ENCODE peak calls at places on chromosomes 3 and 15, in four cellular contexts. One of them, this sample, is unnamed.

GRCh38 chr15:29014493-29014892 is 128.7 kb downstream of the APBA2 start:
- DNase-seq in body of pancreas: no peak
- DNase-seq in fibroblast of lung: no peak
- DNase-seq in RWPE1: no peak
- DNase-seq in this sample: no peak

GRCh38 chr15:63447277-63447676 is 57.1 kb upstream of the USP3 start:
- DNase-seq in fibroblast of lung: no peak
- DNase-seq in RWPE1: no peak
- DNase-seq in body of pancreas: no peak
- DNase-seq in this sample: no peak

GRCh38 chr15:50764331-50765201 is 940 bp downstream of the SPPL2A start:
- DNase-seq in body of pancreas: no peak
- DNase-seq in RWPE1: peak
- DNase-seq in fibroblast of lung: peak
- DNase-seq in this sample: peak

GRCh38 chr3:60935709-60936108 is 315.5 kb downstream of the FHIT start:
- DNase-seq in fibroblast of lung: peak
- DNase-seq in RWPE1: peak
- DNase-seq in body of pancreas: no peak
- DNase-seq in this sample: peak

GRCh38 chr3:24963762-24964625 is 464.1 kb upstream of the RARB start:
- DNase-seq in body of pancreas: no peak
- DNase-seq in RWPE1: no peak
- DNase-seq in fibroblast of lung: peak
- DNase-seq in this sample: peak

GRCh38 chr3:22582291-22582690 is 620.8 kb upstream of the UBE2E2 start:
- DNase-seq in fibroblast of lung: no peak
- DNase-seq in RWPE1: no peak
- DNase-seq in body of pancreas: no peak
- DNase-seq in this sample: peak

GRCh38 chr3:157595259-157595658 is 92.0 kb upstream of the VEPH1 start:
- DNase-seq in body of pancreas: no peak
- DNase-seq in RWPE1: no peak
- DNase-seq in fibroblast of lung: no peak
- DNase-seq in this sample: no peak

GRCh38 chr3:100158877-100159563 is 44.7 kb upstream of the FILIP1L start:
- DNase-seq in RWPE1: no peak
- DNase-seq in body of pancreas: no peak
- DNase-seq in fibroblast of lung: peak
- DNase-seq in this sample: no peak

GRCh38 chr3:66499881-66500574 is 794 bp downstream of the LRIG1 start:
- DNase-seq in fibroblast of lung: peak
- DNase-seq in RWPE1: no peak
- DNase-seq in body of pancreas: peak
- DNase-seq in this sample: no peak

GRCh38 chr3:196837819-196838420 is 29.8 kb upstream of the SENP5 start:
- DNase-seq in fibroblast of lung: peak
- DNase-seq in RWPE1: peak
- DNase-seq in body of pancreas: peak
- DNase-seq in this sample: peak

GRCh38 chr3:98647197-98647596 is 53.8 kb upstream of the CPOX start:
- DNase-seq in body of pancreas: no peak
- DNase-seq in fibroblast of lung: no peak
- DNase-seq in RWPE1: no peak
- DNase-seq in this sample: no peak

GRCh38 chr15:101010781-101011180 is 91.6 kb downstream of the LRRK1 start:
- DNase-seq in body of pancreas: no peak
- DNase-seq in RWPE1: no peak
- DNase-seq in fibroblast of lung: no peak
- DNase-seq in this sample: no peak

GRCh38 chr3:178170698-178171535 is 365.3 kb upstream of the KCNMB2 start:
- DNase-seq in body of pancreas: no peak
- DNase-seq in RWPE1: peak
- DNase-seq in fibroblast of lung: peak
- DNase-seq in this sample: peak

GRCh38 chr3:125957674-125958510 is 11.1 kb upstream of the ROPN1B start:
- DNase-seq in fibroblast of lung: no peak
- DNase-seq in body of pancreas: no peak
- DNase-seq in RWPE1: no peak
- DNase-seq in this sample: no peak

GRCh38 chr15:85691350-85692240 is 103.1 kb downstream of the KLHL25 start:
- DNase-seq in body of pancreas: no peak
- DNase-seq in RWPE1: no peak
- DNase-seq in fibroblast of lung: no peak
- DNase-seq in this sample: no peak

GRCh38 chr3:52050571-52050970 is 5.8 kb downstream of the DUSP7 start:
- DNase-seq in fibroblast of lung: no peak
- DNase-seq in RWPE1: no peak
- DNase-seq in body of pancreas: no peak
- DNase-seq in this sample: no peak

GRCh38 chr3:113537155-113537554 is 4.8 kb downstream of the SIDT1 start:
- DNase-seq in body of pancreas: no peak
- DNase-seq in fibroblast of lung: no peak
- DNase-seq in RWPE1: no peak
- DNase-seq in this sample: no peak

GRCh38 chr3:99515-99914 is 97.0 kb upstream of the CHL1 start:
- DNase-seq in fibroblast of lung: no peak
- DNase-seq in body of pancreas: no peak
- DNase-seq in RWPE1: no peak
- DNase-seq in this sample: no peak

GRCh38 chr15:69818529-69818928 is 279.2 kb downstream of the TLE3 start:
- DNase-seq in body of pancreas: no peak
- DNase-seq in RWPE1: no peak
- DNase-seq in fibroblast of lung: no peak
- DNase-seq in this sample: no peak

GRCh38 chr3:27720029-27720518 is 2.0 kb downstream of the EOMES start:
- DNase-seq in body of pancreas: no peak
- DNase-seq in fibroblast of lung: no peak
- DNase-seq in RWPE1: no peak
- DNase-seq in this sample: no peak

GRCh38 chr3:15796771-15797599 is 794 bp downstream of the ANKRD28 start:
- DNase-seq in body of pancreas: no peak
- DNase-seq in RWPE1: peak
- DNase-seq in fibroblast of lung: peak
- DNase-seq in this sample: peak

GRCh38 chr15:61003683-61004299 is 225.3 kb downstream of the RORA start:
- DNase-seq in body of pancreas: no peak
- DNase-seq in RWPE1: no peak
- DNase-seq in fibroblast of lung: no peak
- DNase-seq in this sample: no peak

GRCh38 chr15:88624156-88624970 is 3.2 kb downstream of the AEN start:
- DNase-seq in body of pancreas: no peak
- DNase-seq in fibroblast of lung: peak
- DNase-seq in RWPE1: no peak
- DNase-seq in this sample: no peak

GRCh38 chr3:54771050-54771449 is 156.8 kb downstream of the LRTM1 start:
- DNase-seq in body of pancreas: no peak
- DNase-seq in RWPE1: no peak
- DNase-seq in fibroblast of lung: no peak
- DNase-seq in this sample: no peak

GRCh38 chr3:66317750-66318366 is 97.1 kb downstream of the SLC25A26 start:
- DNase-seq in fibroblast of lung: no peak
- DNase-seq in body of pancreas: no peak
- DNase-seq in RWPE1: no peak
- DNase-seq in this sample: no peak

GRCh38 chr3:196666001-196666867 is 26.7 kb downstream of the NRROS start:
- DNase-seq in fibroblast of lung: peak
- DNase-seq in RWPE1: peak
- DNase-seq in body of pancreas: no peak
- DNase-seq in this sample: peak

GRCh38 chr3:123395235-123395634 is 53.7 kb downstream of the ADCY5 start:
- DNase-seq in body of pancreas: no peak
- DNase-seq in RWPE1: no peak
- DNase-seq in fibroblast of lung: no peak
- DNase-seq in this sample: no peak

GRCh38 chr3:113245775-113246174 is 34.4 kb downstream of the BOC start:
- DNase-seq in fibroblast of lung: no peak
- DNase-seq in body of pancreas: no peak
- DNase-seq in RWPE1: no peak
- DNase-seq in this sample: peak

GRCh38 chr3:157542711-157543485 is 39.7 kb upstream of the VEPH1 start:
- DNase-seq in RWPE1: peak
- DNase-seq in body of pancreas: peak
- DNase-seq in fibroblast of lung: peak
- DNase-seq in this sample: peak

GRCh38 chr15:60363024-60363674 is 34.6 kb downstream of the ANXA2 start:
- DNase-seq in body of pancreas: no peak
- DNase-seq in fibroblast of lung: no peak
- DNase-seq in RWPE1: no peak
- DNase-seq in this sample: no peak

GRCh38 chr3:108035751-108036150 is 55.1 kb downstream of the CD47 start:
- DNase-seq in fibroblast of lung: no peak
- DNase-seq in body of pancreas: no peak
- DNase-seq in RWPE1: no peak
- DNase-seq in this sample: no peak

GRCh38 chr3:178352300-178353021 is 183.8 kb upstream of the KCNMB2 start:
- DNase-seq in body of pancreas: no peak
- DNase-seq in RWPE1: no peak
- DNase-seq in fibroblast of lung: peak
- DNase-seq in this sample: peak

GRCh38 chr15:29324746-29325145 is 55.1 kb upstream of the NSMCE3 start:
- DNase-seq in body of pancreas: no peak
- DNase-seq in RWPE1: no peak
- DNase-seq in fibroblast of lung: no peak
- DNase-seq in this sample: no peak

GRCh38 chr3:138426211-138426610 is 8.2 kb upstream of the ESYT3 start:
- DNase-seq in body of pancreas: no peak
- DNase-seq in RWPE1: no peak
- DNase-seq in fibroblast of lung: peak
- DNase-seq in this sample: no peak

GRCh38 chr3:19769694-19770093 is 164.3 kb downstream of the EFHB start:
- DNase-seq in RWPE1: no peak
- DNase-seq in body of pancreas: no peak
- DNase-seq in fibroblast of lung: no peak
- DNase-seq in this sample: no peak

GRCh38 chr3:55885721-55886120 is 398.6 kb upstream of the WNT5A start:
- DNase-seq in body of pancreas: no peak
- DNase-seq in RWPE1: peak
- DNase-seq in fibroblast of lung: peak
- DNase-seq in this sample: peak

DNA sequence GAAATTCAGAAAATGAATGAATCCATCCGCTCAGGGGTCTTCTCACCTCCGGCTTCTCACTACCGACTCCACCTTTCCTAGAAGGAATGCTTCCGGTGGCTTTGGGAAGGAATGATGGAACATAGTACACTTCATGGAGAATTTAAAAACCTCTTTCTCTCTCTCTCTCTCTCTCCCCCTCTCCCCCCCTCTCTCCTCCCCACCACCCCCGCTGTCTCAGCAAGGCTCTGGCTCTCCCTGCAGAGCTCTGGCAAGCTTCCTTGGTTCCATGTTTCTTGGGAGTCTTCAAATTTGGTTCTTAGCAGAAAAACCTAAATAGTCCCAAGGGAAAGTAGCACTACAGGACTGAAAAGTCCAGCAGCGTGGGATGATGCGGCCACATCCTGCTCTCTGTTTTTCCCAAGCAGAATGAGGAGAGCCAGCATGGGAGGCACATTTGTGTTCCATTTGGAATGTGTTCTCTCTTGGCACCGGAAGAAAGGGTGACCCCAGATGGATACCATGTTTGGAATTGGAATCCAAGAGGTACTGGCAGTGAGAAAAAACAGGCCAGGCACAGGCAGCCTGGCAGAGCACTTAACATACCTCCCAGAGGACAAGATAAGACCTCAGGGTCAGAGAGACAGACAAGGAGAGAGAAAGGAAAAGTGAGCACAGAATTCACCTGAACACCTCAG is at the start of gene POPDC2:
- DNase-seq in fibroblast of lung: no peak
- DNase-seq in RWPE1: no peak
- DNase-seq in body of pancreas: no peak
- DNase-seq in this sample: no peak
- H3K27ac ChIP-seq in fibroblast of lung: no peak
- H3K27ac ChIP-seq in RWPE1: no peak
- H3K27ac ChIP-seq in body of pancreas: no peak
- H3K27ac ChIP-seq in this sample: no peak

GRCh38 chr3:73848173-73848751 is 223.5 kb upstream of the PDZRN3 start:
- DNase-seq in body of pancreas: no peak
- DNase-seq in RWPE1: peak
- DNase-seq in fibroblast of lung: peak
- DNase-seq in this sample: no peak
- TF ChIP-seq CTCF in body of pancreas: peak
- TF ChIP-seq CTCF in RWPE1: peak
- TF ChIP-seq CTCF in fibroblast of lung: peak
- TF ChIP-seq CTCF in this sample: peak

GRCh38 chr3:101466465-101467309 is 46.3 kb downstream of the SENP7 start:
- DNase-seq in body of pancreas: peak
- DNase-seq in fibroblast of lung: no peak
- DNase-seq in RWPE1: no peak
- DNase-seq in this sample: no peak
- H3K27ac ChIP-seq in body of pancreas: no peak
- H3K27ac ChIP-seq in fibroblast of lung: no peak
- H3K27ac ChIP-seq in RWPE1: no peak
- H3K27ac ChIP-seq in this sample: no peak

GRCh38 chr3:172989373-172989772 is 151.7 kb downstream of the SPATA16 start:
- DNase-seq in fibroblast of lung: no peak
- DNase-seq in body of pancreas: no peak
- DNase-seq in RWPE1: no peak
- DNase-seq in this sample: no peak
- TF ChIP-seq CTCF in fibroblast of lung: no peak
- TF ChIP-seq CTCF in body of pancreas: no peak
- TF ChIP-seq CTCF in RWPE1: no peak
- TF ChIP-seq CTCF in this sample: no peak

GRCh38 chr3:124587053-124587408 is 143.2 kb upstream of the UMPS start:
- DNase-seq in fibroblast of lung: no peak
- DNase-seq in RWPE1: no peak
- DNase-seq in body of pancreas: peak
- DNase-seq in this sample: no peak
- H3K27ac ChIP-seq in fibroblast of lung: no peak
- H3K27ac ChIP-seq in RWPE1: no peak
- H3K27ac ChIP-seq in body of pancreas: peak
- H3K27ac ChIP-seq in this sample: no peak

GRCh38 chr3:56987238-56987932 is 73.1 kb upstream of the SPATA12 start:
- DNase-seq in body of pancreas: no peak
- DNase-seq in fibroblast of lung: no peak
- DNase-seq in RWPE1: no peak
- DNase-seq in this sample: no peak

GRCh38 chr3:56988458-56988857 is 72.0 kb upstream of the SPATA12 start:
- DNase-seq in fibroblast of lung: no peak
- DNase-seq in body of pancreas: no peak
- DNase-seq in RWPE1: no peak
- DNase-seq in this sample: no peak

GRCh38 chr3:56986347-56986746 is 74.1 kb upstream of the SPATA12 start:
- DNase-seq in body of pancreas: no peak
- DNase-seq in fibroblast of lung: no peak
- DNase-seq in RWPE1: no peak
- DNase-seq in this sample: no peak

GRCh38 chr3:56983427-56983826 is 77.0 kb upstream of the SPATA12 start:
- DNase-seq in fibroblast of lung: no peak
- DNase-seq in RWPE1: no peak
- DNase-seq in body of pancreas: no peak
- DNase-seq in this sample: no peak

GRCh38 chr3:56985460-56986327 is 74.8 kb upstream of the SPATA12 start:
- DNase-seq in fibroblast of lung: peak
- DNase-seq in body of pancreas: no peak
- DNase-seq in RWPE1: no peak
- DNase-seq in this sample: no peak
- TF ChIP-seq CTCF in fibroblast of lung: peak
- TF ChIP-seq CTCF in body of pancreas: no peak
- TF ChIP-seq CTCF in RWPE1: no peak
- TF ChIP-seq CTCF in this sample: peak